ENCODE peak calls at places on chromosome 13, in ten cellular contexts. U, A, D, E, Q, T, G, H, N and Y are unnamed samples.

GRCh38 chr13:94968040-94968756 is 255.9 kb upstream of the SOX21 start:
- DNase-seq in U (no peak), A (no peak), D (peak; percentile 23), E (no peak), Q (no peak), T (no peak), G (peak; percentile 47), H (peak; percentile 51), N (no peak), Y (peak; percentile 26)

GRCh38 chr13:72696590-72696989 is 30.8 kb downstream of the MZT1 start:
- DNase-seq in U (no peak), A (no peak), D (no peak), E (peak; percentile 45), Q (peak; percentile 10), T (no peak), G (no peak), H (no peak), N (peak; percentile 51), Y (no peak)

GRCh38 chr13:32315255-32316029 is at the start of the genes BRCA2 and ZAR1L:
- DNase-seq in U (peak; percentile 77), A (peak; percentile 73), D (peak; percentile 91), E (peak; percentile 91), Q (peak; percentile 87), T (peak; percentile 95), G (peak; percentile 81), H (peak; percentile 88), N (peak; percentile 91), Y (peak; percentile 67)

GRCh38 chr13:42525035-42525504 is 48.9 kb upstream of the TNFSF11 start:
- DNase-seq in U (no peak), A (no peak), D (no peak), E (peak; percentile 91), Q (no peak), T (no peak), G (no peak), H (no peak), N (peak; percentile 79), Y (no peak)

GRCh38 chr13:99072941-99073340 is 95.1 kb upstream of the DOCK9 start:
- DNase-seq in U (no peak), A (no peak), D (no peak), E (no peak), Q (no peak), T (no peak), G (no peak), H (no peak), N (no peak), Y (no peak)

GRCh38 chr13:45055198-45055901 is 65.0 kb upstream of the GTF2F2 start:
- DNase-seq in U (peak; percentile 12), A (peak; percentile 39), D (no peak), E (peak; percentile 91), Q (peak; percentile 93), T (no peak), G (no peak), H (no peak), N (peak; percentile 88), Y (no peak)

GRCh38 chr13:21657538-21657937 is 13.3 kb upstream of the FGF9 start:
- DNase-seq in U (no peak), A (no peak), D (no peak), E (peak; percentile 62), Q (peak; percentile 94), T (no peak), G (no peak), H (no peak), N (no peak), Y (no peak)

GRCh38 chr13:64723735-64724134 is 2506.4 kb downstream of the PCDH9 start:
- DNase-seq in U (no peak), A (peak; percentile 30), D (peak; percentile 58), E (peak; percentile 95), Q (peak; percentile 94), T (no peak), G (no peak), H (no peak), N (peak; percentile 97), Y (no peak)

GRCh38 chr13:111967572-111968201 is 99.3 kb upstream of the SOX1 start:
- DNase-seq in U (no peak), A (no peak), D (no peak), E (no peak), Q (no peak), T (peak; percentile 49), G (no peak), H (no peak), N (no peak), Y (no peak)

GRCh38 chr13:41960195-41960699 is 662 bp downstream of the VWA8 start:
- DNase-seq in U (no peak), A (no peak), D (peak; percentile 24), E (peak; percentile 50), Q (peak; percentile 29), T (peak; percentile 38), G (no peak), H (no peak), N (peak; percentile 29), Y (no peak)

GRCh38 chr13:84025828-84026227 is 143.6 kb upstream of the SLITRK1 start:
- DNase-seq in U (no peak), A (no peak), D (no peak), E (no peak), Q (no peak), T (no peak), G (no peak), H (no peak), N (no peak), Y (no peak)

GRCh38 chr13:26024558-26024957 is 27.3 kb downstream of the SHISA2 start:
- DNase-seq in U (no peak), A (no peak), D (no peak), E (no peak), Q (no peak), T (peak; percentile 87), G (no peak), H (no peak), N (peak; percentile 26), Y (no peak)

GRCh38 chr13:21670006-21670882 is 629 bp upstream of the FGF9 start:
- DNase-seq in U (no peak), A (no peak), D (peak; percentile 27), E (peak; percentile 58), Q (peak; percentile 48), T (peak; percentile 49), G (peak; percentile 67), H (peak; percentile 80), N (peak; percentile 42), Y (peak; percentile 63)

GRCh38 chr13:35164324-35164932 is 222.4 kb downstream of the NBEA start:
- DNase-seq in U (peak; percentile 45), A (no peak), D (no peak), E (peak; percentile 54), Q (peak; percentile 27), T (no peak), G (no peak), H (no peak), N (peak; percentile 65), Y (no peak)
- TF ChIP-seq CTCF in U (peak; percentile 41), A (peak; percentile 49), D (peak; percentile 59), E (peak; percentile 48), Q (peak; percentile 61), T (peak; percentile 51), G (peak; percentile 85), H (peak; percentile 80), N (peak; percentile 56), Y (peak; percentile 80)

GRCh38 chr13:36431204-36432105 is 840 bp upstream of the CCNA1 start:
- DNase-seq in U (no peak), A (no peak), D (no peak), E (no peak), Q (no peak), T (no peak), G (no peak), H (peak; percentile 46), N (no peak), Y (peak; percentile 16)

GRCh38 chr13:36438594-36439483 is 6.5 kb downstream of the CCNA1 start:
- DNase-seq in U (no peak), A (no peak), D (no peak), E (no peak), Q (no peak), T (no peak), G (no peak), H (no peak), N (no peak), Y (no peak)

GRCh38 chr13:36432106-36432544 is at the start of gene CCNA1:
- DNase-seq in U (no peak), A (no peak), D (peak; percentile 58), E (peak; percentile 66), Q (no peak), T (peak; percentile 79), G (peak; percentile 44), H (peak; percentile 57), N (peak; percentile 44), Y (peak; percentile 24)

GRCh38 chr13:36436811-36437210 is 4.5 kb downstream of the CCNA1 start:
- DNase-seq in U (no peak), A (no peak), D (no peak), E (peak; percentile 69), Q (no peak), T (no peak), G (no peak), H (no peak), N (no peak), Y (no peak)
- TF ChIP-seq CTCF in U (no peak), A (no peak), D (no peak), E (no peak), Q (no peak), T (no peak), G (no peak), H (no peak), N (no peak), Y (no peak)

DNA sequence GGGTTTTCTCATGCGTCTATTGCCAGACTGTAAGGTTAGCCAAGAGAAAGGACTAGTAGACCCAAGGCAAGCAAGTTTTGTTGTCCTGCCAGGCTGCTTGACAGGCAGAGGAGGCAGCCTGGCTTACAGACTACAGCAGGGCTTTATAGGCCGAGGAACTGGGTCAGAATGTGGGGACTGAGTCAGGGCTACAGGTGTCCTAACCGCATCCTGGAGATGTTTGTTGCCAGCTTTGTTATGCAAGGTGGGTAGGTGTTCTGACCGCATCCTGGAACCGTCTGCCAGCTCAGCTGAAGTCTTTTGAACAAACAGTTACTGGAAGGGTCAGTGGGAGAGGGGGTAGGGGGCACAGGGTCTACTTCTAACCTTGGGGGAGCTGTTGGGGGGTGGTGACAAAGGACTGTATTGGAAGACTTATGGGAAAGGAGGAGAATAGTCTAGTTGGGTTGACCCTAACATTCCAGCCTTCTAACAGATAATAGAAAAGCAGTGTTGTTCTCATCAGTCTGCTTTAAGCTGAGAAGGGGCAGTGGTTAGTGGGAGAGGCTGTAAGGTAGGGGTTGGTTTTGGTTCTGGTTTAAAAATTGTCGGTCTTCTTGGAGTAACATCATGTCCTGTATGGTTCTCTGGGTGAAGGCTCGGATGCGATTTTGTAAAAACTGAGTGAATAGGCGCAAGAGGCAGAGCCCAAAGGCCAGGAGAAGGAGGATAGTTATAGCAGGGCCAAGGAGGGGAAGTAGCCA is 913.8 kb upstream of the SLITRK5 start:
- DNase-seq in U (no peak), A (no peak), D (no peak), E (no peak), Q (no peak), T (no peak), G (no peak), H (no peak), N (no peak), Y (no peak)
- TF ChIP-seq CTCF in U (no peak), A (no peak), D (no peak), E (no peak), Q (no peak), T (no peak), G (no peak), H (no peak), N (no peak), Y (no peak)

DNA sequence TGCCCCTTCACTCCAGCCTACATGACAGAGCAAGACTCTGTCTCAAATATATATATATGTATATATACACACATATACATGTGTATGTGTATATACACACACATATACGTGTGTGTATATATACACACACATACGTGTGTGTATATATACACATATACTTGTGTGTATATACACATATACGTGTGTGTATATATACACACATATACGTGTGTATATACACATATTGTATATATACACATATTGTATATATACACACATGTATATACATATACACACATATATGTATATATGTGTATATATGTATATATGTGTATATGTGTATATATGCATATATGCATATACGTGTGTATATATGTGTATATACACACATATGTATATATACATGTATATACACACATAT is 173.3 kb downstream of the GPC5 start:
- DNase-seq in U (no peak), A (no peak), D (no peak), E (no peak), Q (no peak), T (no peak), G (no peak), H (no peak), N (no peak), Y (no peak)
- TF ChIP-seq CTCF in U (no peak), A (no peak), D (no peak), E (no peak), Q (no peak), T (no peak), G (no peak), H (no peak), N (no peak), Y (no peak)